ENCODE peak calls at places on chromosomes 3 and 15, in five cellular contexts. L, M, W, Y and Z are unnamed samples.

GRCh38 chr3:50664959-50665602 is 9.6 kb upstream of the DOCK3 start:
- DNase-seq in L (no peak), M (no peak), W (no peak), Y (no peak), Z (no peak)

GRCh38 chr3:194424953-194425352 is 25.9 kb upstream of the GP5 start:
- DNase-seq in L (no peak), M (no peak), W (no peak), Y (no peak), Z (no peak)

GRCh38 chr15:98953000-98953776 is 54.4 kb downstream of the PGPEP1L start:
- DNase-seq in L (no peak), M (no peak), W (no peak), Y (peak), Z (no peak)

GRCh38 chr3:155335955-155336354 is 42.5 kb upstream of the STRIT1 start:
- DNase-seq in L (no peak), M (no peak), W (no peak), Y (no peak), Z (no peak)

GRCh38 chr3:15283702-15284101 is 48.7 kb downstream of the SH3BP5 start:
- DNase-seq in L (no peak), M (no peak), W (no peak), Y (no peak), Z (no peak)

GRCh38 chr3:167110906-167111305 is 269.2 kb downstream of the ZBBX start:
- DNase-seq in L (peak), M (peak), W (no peak), Y (no peak), Z (no peak)

GRCh38 chr15:96359772-96360498 is 29.4 kb downstream of the NR2F2 start:
- DNase-seq in L (no peak), M (peak), W (no peak), Y (no peak), Z (peak)

GRCh38 chr15:49987198-49987785 is 131.7 kb downstream of the ATP8B4 start:
- DNase-seq in L (no peak), M (no peak), W (no peak), Y (no peak), Z (no peak)

GRCh38 chr3:12954891-12955650 is 113.7 kb upstream of the RPL32 start:
- DNase-seq in L (no peak), M (peak), W (no peak), Y (peak), Z (no peak)

GRCh38 chr15:99424978-99425665 is 140.7 kb upstream of the MEF2A start:
- DNase-seq in L (peak), M (peak), W (no peak), Y (no peak), Z (peak)

GRCh38 chr3:146156801-146157310 is 4.1 kb downstream of the PLOD2 start:
- DNase-seq in L (no peak), M (no peak), W (no peak), Y (no peak), Z (no peak)

GRCh38 chr15:43974852-43975251 is 148.1 kb downstream of the WDR76 start:
- DNase-seq in L (peak), M (no peak), W (no peak), Y (no peak), Z (no peak)

GRCh38 chr3:108437439-108437838 is 73.0 kb downstream of the MYH15 start:
- DNase-seq in L (no peak), M (no peak), W (no peak), Y (no peak), Z (no peak)
- TF ChIP-seq CTCF in L (no peak), M (no peak), W (peak), Y (no peak), Z (no peak)

GRCh38 chr15:100914876-100915275 is 4.3 kb upstream of the LRRK1 start:
- DNase-seq in L (no peak), M (no peak), W (no peak), Y (no peak), Z (no peak)
- TF ChIP-seq CTCF in L (no peak), M (peak), W (peak), Y (no peak), Z (no peak)

DNA sequence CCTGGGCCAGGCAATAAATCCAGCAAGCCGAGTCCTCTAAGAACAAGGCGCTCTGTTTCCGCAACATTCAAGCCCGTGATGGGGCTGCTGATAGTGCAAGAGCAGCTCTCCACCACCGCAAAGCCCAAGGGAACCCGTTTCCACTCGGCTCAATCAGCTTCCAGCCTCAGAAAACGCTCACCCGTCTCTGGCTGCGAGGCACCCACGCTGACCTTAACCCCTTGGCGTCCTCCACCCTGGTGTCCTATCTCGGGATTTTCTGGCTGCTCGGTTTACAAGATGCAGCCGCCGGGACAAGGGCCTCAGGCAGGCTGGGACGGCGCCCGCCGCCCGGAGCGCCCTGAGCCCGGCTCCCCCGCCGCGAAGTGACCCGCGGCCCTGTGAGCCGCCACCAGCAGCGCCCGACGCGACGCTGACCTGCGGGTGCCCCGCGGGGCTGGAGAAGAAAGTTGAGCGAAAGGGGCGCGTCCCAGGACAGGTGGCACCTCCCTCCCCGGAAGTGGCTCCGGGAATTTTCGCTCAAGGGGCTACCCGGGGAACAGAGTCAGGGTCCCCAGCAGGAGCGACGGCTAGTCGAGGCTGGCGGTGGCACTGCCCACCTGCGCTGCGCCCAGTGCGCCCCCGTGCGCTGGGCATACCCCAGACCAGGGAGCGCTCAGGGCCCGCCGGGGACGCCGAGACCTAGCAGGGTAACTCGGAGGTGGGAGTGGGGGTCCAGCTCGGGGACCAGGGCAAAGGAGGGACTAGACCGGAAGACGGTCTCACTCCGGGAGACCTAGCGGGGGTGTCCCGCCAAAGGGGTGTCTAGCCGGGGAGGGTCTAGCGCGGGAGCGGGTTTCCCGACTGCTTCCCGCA is 18.1 kb downstream of the SPATA12 start:
- DNase-seq in L (no peak), M (peak), W (no peak), Y (peak), Z (peak)
- TF ChIP-seq CTCF in L (peak), M (peak), W (peak), Y (no peak), Z (no peak)

DNA sequence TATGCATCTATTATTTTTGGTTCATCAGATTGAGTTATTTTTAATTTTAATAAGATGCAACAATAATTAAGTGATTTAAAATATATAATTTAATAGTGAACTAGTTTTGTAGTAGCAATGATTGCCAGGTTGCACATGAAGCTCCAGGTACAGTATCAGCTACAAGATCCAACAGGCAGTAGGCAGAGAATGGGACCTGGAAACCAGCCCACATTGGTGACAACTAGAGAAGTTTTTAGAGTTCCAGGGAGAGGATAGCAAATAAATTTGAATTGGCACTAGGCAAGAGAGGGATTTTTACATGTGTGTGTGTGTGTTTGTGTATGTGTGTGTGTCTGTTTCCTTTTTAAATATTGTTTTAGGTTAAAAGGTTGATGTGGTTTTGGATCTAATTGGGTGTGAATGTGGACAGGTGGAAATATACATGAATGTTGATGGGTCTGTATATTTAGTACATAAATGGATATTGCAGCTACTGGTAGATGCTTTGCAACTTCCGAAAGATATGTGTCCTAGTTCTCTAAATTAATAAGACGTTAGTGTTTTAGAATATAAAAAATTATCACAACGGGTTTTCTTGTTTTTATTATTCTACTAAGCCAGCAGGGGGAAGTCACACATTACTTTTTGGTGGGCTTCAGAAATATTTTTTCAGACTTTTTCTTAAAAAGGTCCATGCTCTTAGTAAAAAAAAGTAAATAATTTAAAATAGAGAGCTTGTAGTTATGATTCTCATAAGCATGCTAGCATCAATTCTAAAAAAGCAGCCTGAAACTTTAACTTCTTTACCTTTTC is 110.1 kb upstream of the GBE1 start:
- DNase-seq in L (no peak), M (no peak), W (no peak), Y (no peak), Z (no peak)
- TF ChIP-seq CTCF in L (peak), M (no peak), W (peak), Y (no peak), Z (peak)

GRCh38 chr15:90529369-90530249 is at the start of gene CRTC3:
- DNase-seq in L (no peak), M (peak), W (no peak), Y (peak), Z (peak)
- TF ChIP-seq CTCF in L (no peak), M (peak), W (no peak), Y (no peak), Z (no peak)

DNA sequence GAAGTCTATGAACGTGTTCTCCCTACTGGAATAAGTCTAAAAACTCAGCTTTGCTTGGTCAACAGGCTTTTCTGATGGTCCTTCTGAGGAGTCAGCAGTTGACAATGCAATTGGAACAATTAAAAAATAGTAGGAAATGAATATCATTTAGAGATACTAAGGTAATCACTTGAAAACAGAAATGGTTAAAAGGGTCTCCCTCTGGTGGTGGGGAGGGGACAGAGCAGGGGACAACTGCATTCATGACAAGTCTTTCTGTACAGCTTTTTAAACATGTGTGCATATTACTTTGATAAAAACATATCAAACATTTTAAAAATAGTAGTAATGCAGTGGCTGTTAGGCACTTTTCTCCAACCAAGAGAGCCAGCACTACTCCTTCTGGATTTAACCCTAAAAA is 119.9 kb upstream of the FHIT start:
- DNase-seq in L (no peak), M (peak), W (no peak), Y (no peak), Z (peak)
- TF ChIP-seq CTCF in L (peak), M (peak), W (peak), Y (no peak), Z (peak)